ENCODE peak calls at places on chromosomes 4 and X, in eight cellular contexts. L, T, U, H, K, J, Q and N are unnamed samples.
A peak's percentile ranks its signal among the peaks of the same experiment; 100 is the strongest.

GRCh38 chr4:38193464-38193863 is 233.3 kb downstream of the PTTG2 start:
- DNase-seq in L (no peak), T (no peak), U (no peak), H (no peak), K (no peak), J (no peak), Q (no peak), N (no peak)

GRCh38 chr4:148443550-148444295 is 1.5 kb upstream of the NR3C2 start:
- DNase-seq in L (peak; percentile 68), T (no peak), U (no peak), H (no peak), K (no peak), J (no peak), Q (no peak), N (no peak)

GRCh38 chr4:152083348-152083747 is 322.5 kb upstream of the GATB start:
- DNase-seq in L (no peak), T (no peak), U (no peak), H (no peak), K (no peak), J (no peak), Q (no peak), N (no peak)

GRCh38 chrX:84709987-84710386 is 207.7 kb upstream of the HDX start:
- DNase-seq in L (no peak), T (no peak), U (no peak), H (no peak), K (no peak), J (no peak), Q (no peak), N (no peak)

GRCh38 chr4:81447551-81448266 is 24.0 kb downstream of the RASGEF1B start:
- DNase-seq in L (no peak), T (no peak), U (no peak), H (no peak), K (no peak), J (no peak), Q (no peak), N (no peak)

GRCh38 chrX:68462653-68463052 is 29.4 kb upstream of the OPHN1 start:
- DNase-seq in L (no peak), T (peak; percentile 22), U (no peak), H (no peak), K (peak; percentile 1), J (peak; percentile 51), Q (peak; percentile 66), N (peak; percentile 59)

GRCh38 chrX:69158166-69159040 is 6.8 kb downstream of the PJA1 start:
- DNase-seq in L (peak; percentile 66), T (no peak), U (no peak), H (no peak), K (no peak), J (no peak), Q (peak; percentile 70), N (peak; percentile 24)

GRCh38 chr4:184655889-184656869 is 6.6 kb downstream of the PRIMPOL start:
- DNase-seq in L (no peak), T (no peak), U (no peak), H (no peak), K (no peak), J (no peak), Q (no peak), N (no peak)

GRCh38 chr4:176193898-176194297 is 1.5 kb downstream of the SPATA4 start:
- DNase-seq in L (no peak), T (no peak), U (no peak), H (no peak), K (no peak), J (no peak), Q (peak; percentile 81), N (no peak)

GRCh38 chr4:175561691-175562090 is 250.4 kb downstream of the GPM6A start:
- DNase-seq in L (no peak), T (no peak), U (no peak), H (no peak), K (no peak), J (no peak), Q (no peak), N (peak; percentile 47)

GRCh38 chr4:170978990-170979389 is 834.2 kb upstream of the GALNTL6 start:
- DNase-seq in L (no peak), T (no peak), U (no peak), H (no peak), K (no peak), J (no peak), Q (no peak), N (no peak)

GRCh38 chr4:26891054-26891453 is 30.4 kb downstream of the STIM2 start:
- DNase-seq in L (no peak), T (no peak), U (no peak), H (no peak), K (no peak), J (no peak), Q (no peak), N (no peak)

GRCh38 chrX:103538728-103539127 is 19.4 kb upstream of the RAB40A start:
- DNase-seq in L (no peak), T (no peak), U (no peak), H (no peak), K (no peak), J (no peak), Q (peak; percentile 23), N (no peak)

GRCh38 chrX:48754124-48754667 is 7.4 kb upstream of the GLOD5 start:
- DNase-seq in L (no peak), T (no peak), U (no peak), H (no peak), K (no peak), J (no peak), Q (no peak), N (no peak)

GRCh38 chr4:22237155-22237751 is 278.6 kb downstream of the ADGRA3 start:
- DNase-seq in L (peak; percentile 75), T (peak; percentile 61), U (no peak), H (no peak), K (no peak), J (peak; percentile 5), Q (peak; percentile 31), N (peak; percentile 11)